ENCODE peak calls at places on chromosome 18, in eight cellular contexts. V is endothelial cell, F is NCI-H1092 treated with DMSO at 0.1 percent for 48 hours, U is astrocyte, A is pons, B is T-helper 1 cell, Q is spleen, K is heart left ventricle. Z is an unnamed sample.

GRCh38 chr18:21489119-21489750 is 111.3 kb downstream of the ESCO1 start:
- DNase-seq in Q (no peak), A (peak), K (no peak), V (peak), F (peak), U (peak), B (peak), Z (no peak)

GRCh38 chr18:58403799-58404455 is 225.0 kb downstream of the ALPK2 start:
- DNase-seq in V (no peak), U (no peak), K (no peak), B (no peak), A (no peak), F (no peak), Q (no peak), Z (no peak)

GRCh38 chr18:78080761-78081160 is 831.1 kb downstream of the GALR1 start:
- DNase-seq in U (no peak), F (no peak), A (no peak), V (no peak), K (no peak), Q (no peak), B (no peak), Z (no peak)

GRCh38 chr18:75087119-75088020 is 121.6 kb downstream of the PTGR3 start:
- DNase-seq in F (no peak), K (no peak), U (no peak), A (no peak), B (no peak), V (no peak), Q (no peak), Z (no peak)

GRCh38 chr18:78972930-78973331 is 6.7 kb upstream of the SALL3 start:
- DNase-seq in F (no peak), B (no peak), V (no peak), Q (no peak), U (no peak), A (no peak), K (no peak), Z (no peak)

GRCh38 chr18:51879329-51879728 is 460.7 kb upstream of the DCC start:
- DNase-seq in V (no peak), F (no peak), B (no peak), A (no peak), K (no peak), Q (no peak), U (no peak), Z (no peak)

GRCh38 chr18:11147962-11148654 is 1.3 kb downstream of the PIEZO2 start:
- DNase-seq in B (no peak), F (no peak), Q (no peak), A (no peak), K (no peak), V (peak), U (no peak), Z (no peak)

GRCh38 chr18:55095579-55095978 is 136.3 kb upstream of the CCDC68 start:
- DNase-seq in V (no peak), A (no peak), B (no peak), K (no peak), U (no peak), F (no peak), Q (no peak), Z (no peak)

GRCh38 chr18:23354625-23355024 is 98.5 kb upstream of the RIOK3 start:
- DNase-seq in A (no peak), B (no peak), K (no peak), V (no peak), F (no peak), Q (no peak), U (peak), Z (no peak)

GRCh38 chr18:58347135-58347534 is 281.8 kb downstream of the ALPK2 start:
- DNase-seq in U (no peak), A (no peak), B (no peak), F (no peak), K (no peak), Q (no peak), V (no peak), Z (no peak)

GRCh38 chr18:79595876-79596374 is 83.7 kb upstream of the CTDP1 start:
- DNase-seq in B (no peak), A (no peak), Q (peak), K (peak), U (no peak), F (no peak), V (no peak), Z (peak)

GRCh38 chr18:5295231-5295920 is at the start of gene ZBTB14:
- DNase-seq in Q (peak), A (peak), V (peak), K (peak), B (peak), F (peak), U (peak), Z (peak)

GRCh38 chr18:27983780-27984179 is 193.2 kb downstream of the CDH2 start:
- DNase-seq in K (no peak), A (no peak), U (no peak), F (peak), V (no peak), B (no peak), Q (no peak), Z (no peak)

GRCh38 chr18:48641981-48642380 is 103.2 kb downstream of the CTIF start:
- DNase-seq in B (no peak), F (no peak), U (no peak), K (no peak), V (no peak), Q (no peak), A (no peak), Z (no peak)

GRCh38 chr18:76493213-76494107 is 1.6 kb downstream of the ZNF516 start:
- DNase-seq in F (peak), Q (no peak), U (peak), B (no peak), A (no peak), V (peak), K (no peak), Z (no peak)

GRCh38 chr18:22088029-22088428 is 81.4 kb upstream of the GATA6 start:
- DNase-seq in A (no peak), Q (no peak), F (no peak), K (peak), U (no peak), B (no peak), V (no peak), Z (no peak)

GRCh38 chr18:59620381-59620780 is 76.8 kb downstream of the CCBE1 start:
- DNase-seq in F (no peak), Q (no peak), K (no peak), U (no peak), A (no peak), B (no peak), V (no peak), Z (no peak)